ENCODE peak calls at places on chromosome 3, in ten cellular contexts. V is OCI-LY7, L is PC-3, O is AG04450, X is ovary, G is suprapubic skin, R is BJ, P is pancreas, S is Peyer's patch, F is GM23338. W is an unnamed sample.

GRCh38 chr3:44712455-44713075 is at the start of gene ZNF502:
- DNase-seq in V (no peak), G (peak; percentile 87), S (peak; percentile 89), R (peak; percentile 33), X (peak; percentile 84), L (no peak), P (peak; percentile 89), O (peak; percentile 62), F (peak; percentile 95), W (peak; percentile 87)

GRCh38 chr3:32401541-32402052 is 9.9 kb downstream of the CMTM7 start:
- DNase-seq in O (no peak), R (no peak), L (peak; percentile 87), X (peak; percentile 63), P (peak; percentile 72), S (peak; percentile 92), F (peak; percentile 88), V (peak; percentile 84), G (peak; percentile 81), W (no peak)

GRCh38 chr3:27358372-27358771 is 10.8 kb downstream of the NEK10 start:
- DNase-seq in F (no peak), L (no peak), O (no peak), P (no peak), S (no peak), X (no peak), V (no peak), R (no peak), G (no peak), W (no peak)

GRCh38 chr3:159773706-159774105 is 214.9 kb upstream of the IL12A start:
- DNase-seq in P (no peak), V (no peak), X (no peak), G (no peak), L (no peak), S (no peak), R (no peak), F (no peak), O (no peak), W (no peak)

GRCh38 chr3:69665026-69665739 is 74.1 kb upstream of the MITF start:
- DNase-seq in G (no peak), S (no peak), V (no peak), O (no peak), X (no peak), L (peak; percentile 6), R (no peak), P (peak; percentile 35), F (no peak), W (no peak)

GRCh38 chr3:16936656-16937055 is 51.9 kb downstream of the PLCL2 start:
- DNase-seq in P (no peak), V (no peak), R (no peak), S (no peak), O (no peak), X (no peak), F (no peak), G (no peak), L (no peak), W (no peak)

GRCh38 chr3:125141596-125142417 is 70.7 kb downstream of the SLC12A8 start:
- DNase-seq in X (peak; percentile 64), V (no peak), P (no peak), L (no peak), R (no peak), F (peak; percentile 88), O (no peak), S (peak; percentile 90), G (no peak), W (no peak)

GRCh38 chr3:120625199-120625598 is 29.1 kb downstream of the NDUFB4 start:
- DNase-seq in S (no peak), O (no peak), L (no peak), V (no peak), X (no peak), P (no peak), R (no peak), G (no peak), F (no peak), W (no peak)

GRCh38 chr3:138727371-138727770 is 107.4 kb downstream of the PIK3CB start:
- DNase-seq in V (no peak), R (no peak), F (no peak), X (no peak), S (no peak), O (no peak), P (no peak), L (no peak), G (no peak), W (no peak)
- TF ChIP-seq CTCF in V (no peak), R (no peak), F (no peak), X (no peak), S (no peak), O (no peak), P (no peak), L (no peak), G (no peak), W (no peak)

DNA sequence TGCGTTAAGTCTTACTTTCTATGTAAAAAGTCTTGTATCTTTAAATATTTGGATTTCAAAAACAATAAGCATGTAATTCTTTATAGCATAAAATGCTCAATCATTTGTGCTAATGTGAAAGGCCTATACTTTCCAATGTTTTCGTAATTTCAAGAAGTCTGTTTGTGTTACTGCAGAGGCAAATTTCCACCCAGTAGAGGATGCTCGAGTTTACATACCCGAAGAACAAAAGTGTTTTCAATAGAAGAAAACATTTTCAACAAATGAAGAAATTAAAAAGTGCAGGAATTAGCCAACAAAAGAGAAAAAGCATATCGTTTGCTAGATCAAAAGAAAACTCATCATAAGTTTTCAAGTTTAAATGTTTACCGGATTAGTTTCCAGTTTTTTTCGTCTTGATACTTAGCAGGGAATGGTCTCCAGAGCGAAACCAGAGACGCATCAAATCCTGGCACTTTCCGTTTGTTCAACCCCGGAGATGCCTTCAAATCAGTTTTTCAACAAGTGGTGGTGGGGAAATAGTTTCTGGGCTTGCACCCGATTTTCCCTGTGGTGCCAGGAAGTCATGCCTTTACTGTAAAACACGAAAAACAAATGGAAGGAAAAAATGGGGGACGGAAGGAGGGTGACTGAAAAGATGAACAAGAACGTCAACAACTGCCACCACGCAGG is 1.0 kb downstream of the CGGBP1 start:
- DNase-seq in P (no peak), X (no peak), F (no peak), L (no peak), G (no peak), R (no peak), V (no peak), O (no peak), S (no peak), W (no peak)
- TF ChIP-seq CTCF in P (no peak), X (no peak), F (no peak), L (no peak), G (no peak), R (peak; percentile 35), V (peak; percentile 49), O (peak; percentile 38), S (no peak), W (peak; percentile 68)

GRCh38 chr3:139523718-139524117 is 15.8 kb downstream of the RBP1 start:
- DNase-seq in L (no peak), G (no peak), F (no peak), V (no peak), X (no peak), R (no peak), O (no peak), S (no peak), P (no peak), W (no peak)

GRCh38 chr3:139523166-139523565 is 16.4 kb downstream of the RBP1 start:
- DNase-seq in S (no peak), R (no peak), X (no peak), P (no peak), L (no peak), O (no peak), F (no peak), V (no peak), G (no peak), W (no peak)

GRCh38 chr3:139521144-139521543 is 18.4 kb downstream of the RBP1 start:
- DNase-seq in G (no peak), X (no peak), O (no peak), F (no peak), V (no peak), S (no peak), P (no peak), L (no peak), R (no peak), W (no peak)

GRCh38 chr3:139521811-139522210 is 17.7 kb downstream of the RBP1 start:
- DNase-seq in X (no peak), F (no peak), P (no peak), G (no peak), R (no peak), V (no peak), O (no peak), L (no peak), S (no peak), W (no peak)

DNA sequence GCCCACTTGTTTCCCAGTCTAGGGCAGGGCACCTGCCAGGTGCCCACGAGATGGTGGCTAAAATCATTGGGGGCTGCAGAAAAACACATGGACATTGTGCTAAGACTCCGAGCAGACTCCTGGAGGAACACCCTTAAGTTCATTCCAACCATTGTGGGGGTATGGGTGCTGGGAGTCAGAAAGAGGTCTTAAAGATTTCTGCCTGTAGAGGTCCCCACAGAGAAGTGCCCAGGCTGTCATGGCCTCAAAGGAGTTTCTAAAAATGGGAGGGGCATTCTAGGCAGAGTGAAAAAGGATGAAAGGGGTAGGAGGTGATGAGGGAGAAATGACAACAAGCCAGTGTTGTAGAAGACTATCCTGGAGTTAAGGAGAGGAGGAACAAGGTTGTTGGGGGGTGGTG is 17.1 kb downstream of the RBP1 start:
- DNase-seq in V (no peak), R (no peak), F (peak; percentile 67), O (no peak), G (no peak), X (no peak), L (no peak), P (no peak), S (no peak), W (no peak)
- TF ChIP-seq CTCF in V (peak; percentile 28), R (no peak), F (peak; percentile 60), O (no peak), G (no peak), X (no peak), L (peak; percentile 30), P (no peak), S (no peak), W (peak; percentile 9)

GRCh38 chr3:129597792-129598381 is 8.6 kb downstream of the PLXND1 start:
- DNase-seq in G (no peak), F (peak; percentile 70), S (no peak), V (no peak), O (no peak), X (no peak), R (no peak), P (no peak), L (no peak), W (no peak)

GRCh38 chr3:129595544-129596193 is 10.8 kb downstream of the PLXND1 start:
- DNase-seq in V (no peak), L (no peak), G (no peak), P (no peak), F (no peak), O (no peak), X (no peak), R (no peak), S (no peak), W (no peak)

GRCh38 chr3:129597087-129597791 is 9.2 kb downstream of the PLXND1 start:
- DNase-seq in S (no peak), R (no peak), X (no peak), O (no peak), P (no peak), L (no peak), V (no peak), G (no peak), F (no peak), W (no peak)

GRCh38 chr3:129594907-129595390 is 11.5 kb downstream of the PLXND1 start:
- DNase-seq in G (no peak), X (no peak), L (no peak), R (no peak), S (no peak), F (no peak), P (no peak), O (no peak), V (no peak), W (no peak)

DNA sequence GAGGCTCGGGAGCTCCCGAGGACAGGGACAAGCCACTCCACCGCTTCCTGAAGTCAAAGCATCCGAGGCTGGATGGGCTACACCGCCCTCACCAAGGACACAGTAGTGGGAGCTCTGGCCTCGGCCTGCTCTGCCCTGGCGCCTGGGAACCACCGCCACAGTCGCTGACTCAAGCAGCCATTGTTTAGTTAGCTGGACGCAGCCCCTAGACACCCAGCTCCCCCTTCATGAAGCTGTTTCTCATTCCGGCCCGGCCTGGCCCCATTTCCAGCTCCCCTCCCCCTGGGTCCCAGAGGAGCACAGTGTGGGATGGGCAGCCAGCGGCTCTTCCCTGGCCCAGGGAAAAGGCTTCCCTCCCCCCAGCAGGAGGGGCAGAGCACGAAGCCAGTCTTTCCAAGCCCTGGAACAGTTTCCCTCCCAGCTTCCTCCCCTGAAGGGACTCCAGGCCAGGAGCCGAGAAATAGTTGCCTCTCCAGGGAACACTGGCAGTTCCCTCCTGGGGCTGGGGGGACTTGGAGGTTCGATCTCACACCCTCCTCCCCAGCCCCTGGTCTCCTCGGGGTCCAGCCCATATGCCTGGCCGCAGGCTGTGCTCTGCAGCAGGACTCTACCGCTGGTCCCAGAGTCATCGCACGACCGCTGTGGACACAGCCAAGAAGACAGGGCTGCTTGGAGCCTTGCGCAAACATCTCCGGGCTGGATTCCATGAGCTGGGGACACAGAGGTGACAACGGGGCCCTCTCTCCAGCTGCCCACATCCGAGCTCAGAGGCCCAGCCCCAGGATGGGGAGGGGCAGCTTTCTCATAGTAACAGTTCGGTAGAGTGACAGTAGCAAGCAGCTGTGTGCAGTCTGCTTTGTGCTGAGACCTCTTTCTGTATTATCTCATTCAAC is 10.0 kb downstream of the PLXND1 start:
- DNase-seq in V (no peak), R (peak; percentile 88), P (no peak), F (peak; percentile 53), O (peak; percentile 77), X (peak; percentile 90), S (peak; percentile 71), L (no peak), G (peak; percentile 92), W (no peak)
- TF ChIP-seq CTCF in V (no peak), R (peak; percentile 6), P (no peak), F (no peak), O (no peak), X (no peak), S (no peak), L (no peak), G (no peak), W (peak; percentile 26)